ENCODE peak calls at places on chromosomes 11 and 22, in eight cellular contexts. One of them, this sample, is unnamed.

GRCh38 chr11:45489281-45489906 is 176.0 kb downstream of the CHST1 start:
- DNase-seq in stimulated activated CD4-positive, alpha-beta T cell treated with anti-CD3 and anti-CD28 coated beads, Interleukin-15, amount 100 ng/mL, for 1 hour: no peak
- DNase-seq in SHP77: no peak
- DNase-seq in activated CD4-positive, alpha-beta T cell treated with anti-CD3 and anti-CD28 coated beads, Interleukin-2, amount 50 U/mL, for 1 hour: no peak
- DNase-seq in NCI-H748 treated with DMSO at 0.1 percent for 48 hours: peak
- DNase-seq in memory B cell: no peak
- DNase-seq in H9: no peak
- DNase-seq in NCI-H524: no peak
- DNase-seq in this sample: no peak

GRCh38 chr11:71998649-71999310 is at the start of gene IL18BP:
- DNase-seq in SHP77: no peak
- DNase-seq in activated CD4-positive, alpha-beta T cell treated with anti-CD3 and anti-CD28 coated beads, Interleukin-2, amount 50 U/mL, for 1 hour: no peak
- DNase-seq in stimulated activated CD4-positive, alpha-beta T cell treated with anti-CD3 and anti-CD28 coated beads, Interleukin-15, amount 100 ng/mL, for 1 hour: no peak
- DNase-seq in NCI-H524: no peak
- DNase-seq in H9: no peak
- DNase-seq in memory B cell: peak
- DNase-seq in NCI-H748 treated with DMSO at 0.1 percent for 48 hours: no peak
- DNase-seq in this sample: no peak

GRCh38 chr22:40325315-40325714 is 21.0 kb upstream of the ADSL start:
- DNase-seq in NCI-H524: no peak
- DNase-seq in activated CD4-positive, alpha-beta T cell treated with anti-CD3 and anti-CD28 coated beads, Interleukin-2, amount 50 U/mL, for 1 hour: peak
- DNase-seq in H9: no peak
- DNase-seq in memory B cell: no peak
- DNase-seq in NCI-H748 treated with DMSO at 0.1 percent for 48 hours: no peak
- DNase-seq in stimulated activated CD4-positive, alpha-beta T cell treated with anti-CD3 and anti-CD28 coated beads, Interleukin-15, amount 100 ng/mL, for 1 hour: no peak
- DNase-seq in SHP77: no peak
- DNase-seq in this sample: no peak

GRCh38 chr11:133835258-133836075 is 9.8 kb downstream of the SPATA19 start:
- DNase-seq in NCI-H524: peak
- DNase-seq in H9: peak
- DNase-seq in activated CD4-positive, alpha-beta T cell treated with anti-CD3 and anti-CD28 coated beads, Interleukin-2, amount 50 U/mL, for 1 hour: peak
- DNase-seq in NCI-H748 treated with DMSO at 0.1 percent for 48 hours: peak
- DNase-seq in SHP77: peak
- DNase-seq in memory B cell: no peak
- DNase-seq in stimulated activated CD4-positive, alpha-beta T cell treated with anti-CD3 and anti-CD28 coated beads, Interleukin-15, amount 100 ng/mL, for 1 hour: no peak
- DNase-seq in this sample: peak

GRCh38 chr22:20080776-20081654 is 974 bp downstream of the DGCR8 start:
- DNase-seq in H9: peak
- DNase-seq in activated CD4-positive, alpha-beta T cell treated with anti-CD3 and anti-CD28 coated beads, Interleukin-2, amount 50 U/mL, for 1 hour: peak
- DNase-seq in stimulated activated CD4-positive, alpha-beta T cell treated with anti-CD3 and anti-CD28 coated beads, Interleukin-15, amount 100 ng/mL, for 1 hour: no peak
- DNase-seq in NCI-H524: no peak
- DNase-seq in SHP77: peak
- DNase-seq in NCI-H748 treated with DMSO at 0.1 percent for 48 hours: no peak
- DNase-seq in memory B cell: no peak
- DNase-seq in this sample: peak

GRCh38 chr11:8649361-8649760 is 33.1 kb downstream of the TRIM66 start:
- DNase-seq in memory B cell: no peak
- DNase-seq in stimulated activated CD4-positive, alpha-beta T cell treated with anti-CD3 and anti-CD28 coated beads, Interleukin-15, amount 100 ng/mL, for 1 hour: no peak
- DNase-seq in SHP77: no peak
- DNase-seq in activated CD4-positive, alpha-beta T cell treated with anti-CD3 and anti-CD28 coated beads, Interleukin-2, amount 50 U/mL, for 1 hour: no peak
- DNase-seq in NCI-H524: no peak
- DNase-seq in H9: no peak
- DNase-seq in NCI-H748 treated with DMSO at 0.1 percent for 48 hours: no peak
- DNase-seq in this sample: no peak

GRCh38 chr11:66617148-66617814 is 851 bp downstream of the RBM14 start:
- DNase-seq in NCI-H748 treated with DMSO at 0.1 percent for 48 hours: no peak
- DNase-seq in SHP77: peak
- DNase-seq in memory B cell: no peak
- DNase-seq in activated CD4-positive, alpha-beta T cell treated with anti-CD3 and anti-CD28 coated beads, Interleukin-2, amount 50 U/mL, for 1 hour: peak
- DNase-seq in NCI-H524: no peak
- DNase-seq in stimulated activated CD4-positive, alpha-beta T cell treated with anti-CD3 and anti-CD28 coated beads, Interleukin-15, amount 100 ng/mL, for 1 hour: no peak
- DNase-seq in H9: no peak
- DNase-seq in this sample: no peak

GRCh38 chr11:122556605-122557004 is 98.9 kb upstream of the UBASH3B start:
- DNase-seq in NCI-H748 treated with DMSO at 0.1 percent for 48 hours: no peak
- DNase-seq in NCI-H524: no peak
- DNase-seq in SHP77: no peak
- DNase-seq in memory B cell: no peak
- DNase-seq in H9: peak
- DNase-seq in stimulated activated CD4-positive, alpha-beta T cell treated with anti-CD3 and anti-CD28 coated beads, Interleukin-15, amount 100 ng/mL, for 1 hour: no peak
- DNase-seq in activated CD4-positive, alpha-beta T cell treated with anti-CD3 and anti-CD28 coated beads, Interleukin-2, amount 50 U/mL, for 1 hour: peak
- DNase-seq in this sample: no peak

GRCh38 chr11:43358308-43358669 is 431 bp upstream of the TTC17 start:
- DNase-seq in H9: no peak
- DNase-seq in stimulated activated CD4-positive, alpha-beta T cell treated with anti-CD3 and anti-CD28 coated beads, Interleukin-15, amount 100 ng/mL, for 1 hour: no peak
- DNase-seq in activated CD4-positive, alpha-beta T cell treated with anti-CD3 and anti-CD28 coated beads, Interleukin-2, amount 50 U/mL, for 1 hour: no peak
- DNase-seq in SHP77: no peak
- DNase-seq in NCI-H748 treated with DMSO at 0.1 percent for 48 hours: no peak
- DNase-seq in memory B cell: no peak
- DNase-seq in NCI-H524: no peak
- DNase-seq in this sample: no peak

GRCh38 chr22:48513929-48514328 is 1313.7 kb downstream of the BRD1 start:
- DNase-seq in H9: no peak
- DNase-seq in stimulated activated CD4-positive, alpha-beta T cell treated with anti-CD3 and anti-CD28 coated beads, Interleukin-15, amount 100 ng/mL, for 1 hour: no peak
- DNase-seq in NCI-H524: no peak
- DNase-seq in NCI-H748 treated with DMSO at 0.1 percent for 48 hours: no peak
- DNase-seq in activated CD4-positive, alpha-beta T cell treated with anti-CD3 and anti-CD28 coated beads, Interleukin-2, amount 50 U/mL, for 1 hour: no peak
- DNase-seq in SHP77: no peak
- DNase-seq in memory B cell: no peak
- DNase-seq in this sample: no peak

GRCh38 chr11:27471067-27471587 is 1.5 kb downstream of the LGR4 start:
- DNase-seq in activated CD4-positive, alpha-beta T cell treated with anti-CD3 and anti-CD28 coated beads, Interleukin-2, amount 50 U/mL, for 1 hour: no peak
- DNase-seq in stimulated activated CD4-positive, alpha-beta T cell treated with anti-CD3 and anti-CD28 coated beads, Interleukin-15, amount 100 ng/mL, for 1 hour: no peak
- DNase-seq in NCI-H524: no peak
- DNase-seq in NCI-H748 treated with DMSO at 0.1 percent for 48 hours: peak
- DNase-seq in H9: no peak
- DNase-seq in SHP77: no peak
- DNase-seq in memory B cell: no peak
- DNase-seq in this sample: no peak

GRCh38 chr11:22392561-22392960 is 54.4 kb downstream of the SLC17A6 start:
- DNase-seq in stimulated activated CD4-positive, alpha-beta T cell treated with anti-CD3 and anti-CD28 coated beads, Interleukin-15, amount 100 ng/mL, for 1 hour: no peak
- DNase-seq in SHP77: no peak
- DNase-seq in H9: no peak
- DNase-seq in memory B cell: no peak
- DNase-seq in activated CD4-positive, alpha-beta T cell treated with anti-CD3 and anti-CD28 coated beads, Interleukin-2, amount 50 U/mL, for 1 hour: no peak
- DNase-seq in NCI-H748 treated with DMSO at 0.1 percent for 48 hours: no peak
- DNase-seq in NCI-H524: no peak
- DNase-seq in this sample: no peak

GRCh38 chr11:69674267-69674885 is 777 bp downstream of the LTO1 start:
- DNase-seq in SHP77: no peak
- DNase-seq in activated CD4-positive, alpha-beta T cell treated with anti-CD3 and anti-CD28 coated beads, Interleukin-2, amount 50 U/mL, for 1 hour: peak
- DNase-seq in H9: no peak
- DNase-seq in memory B cell: no peak
- DNase-seq in stimulated activated CD4-positive, alpha-beta T cell treated with anti-CD3 and anti-CD28 coated beads, Interleukin-15, amount 100 ng/mL, for 1 hour: no peak
- DNase-seq in NCI-H748 treated with DMSO at 0.1 percent for 48 hours: no peak
- DNase-seq in NCI-H524: no peak
- DNase-seq in this sample: no peak

GRCh38 chr11:47348859-47349258 is 3.6 kb downstream of the MYBPC3 start:
- DNase-seq in NCI-H524: peak
- DNase-seq in NCI-H748 treated with DMSO at 0.1 percent for 48 hours: no peak
- DNase-seq in SHP77: peak
- DNase-seq in activated CD4-positive, alpha-beta T cell treated with anti-CD3 and anti-CD28 coated beads, Interleukin-2, amount 50 U/mL, for 1 hour: no peak
- DNase-seq in memory B cell: no peak
- DNase-seq in stimulated activated CD4-positive, alpha-beta T cell treated with anti-CD3 and anti-CD28 coated beads, Interleukin-15, amount 100 ng/mL, for 1 hour: no peak
- DNase-seq in H9: no peak
- DNase-seq in this sample: peak

GRCh38 chr11:85627332-85627997 is at the start of gene DLG2:
- DNase-seq in stimulated activated CD4-positive, alpha-beta T cell treated with anti-CD3 and anti-CD28 coated beads, Interleukin-15, amount 100 ng/mL, for 1 hour: no peak
- DNase-seq in memory B cell: no peak
- DNase-seq in H9: no peak
- DNase-seq in SHP77: no peak
- DNase-seq in NCI-H748 treated with DMSO at 0.1 percent for 48 hours: peak
- DNase-seq in activated CD4-positive, alpha-beta T cell treated with anti-CD3 and anti-CD28 coated beads, Interleukin-2, amount 50 U/mL, for 1 hour: no peak
- DNase-seq in NCI-H524: peak
- DNase-seq in this sample: no peak